ENCODE peak calls at places on chromosomes 1 and 21, in six cellular contexts. P is AG09319, T is WTC11, Z is astrocyte of the spinal cord, U is H9, H is endothelial cell. O is an unnamed sample.

GRCh38 chr1:156123356-156124196 is 9.1 kb downstream of the LMNA start:
- DNase-seq in H (peak; percentile 42), Z (peak; percentile 99), U (peak; percentile 94), T (peak; percentile 68), P (peak; percentile 97), O (peak; percentile 95)

GRCh38 chr21:41612674-41613250 is 104.8 kb upstream of the TMPRSS2 start:
- DNase-seq in Z (peak; percentile 95), T (peak; percentile 79), U (peak; percentile 77), H (peak; percentile 74), P (peak; percentile 97), O (no peak)

GRCh38 chr1:26851106-26851684 is 11.8 kb upstream of the SFN start:
- DNase-seq in U (no peak), H (no peak), P (no peak), T (no peak), Z (no peak), O (no peak)

GRCh38 chr1:116825400-116825734 is 71.1 kb downstream of the CD2 start:
- DNase-seq in P (no peak), H (no peak), U (no peak), Z (no peak), T (no peak), O (no peak)

GRCh38 chr1:222974496-222974895 is 159.7 kb downstream of the DISP1 start:
- DNase-seq in P (peak; percentile 86), T (no peak), H (no peak), Z (peak; percentile 87), U (no peak), O (no peak)

GRCh38 chr1:115170396-115170795 is 81.1 kb upstream of the TSPAN2 start:
- DNase-seq in Z (no peak), U (no peak), H (no peak), T (no peak), P (no peak), O (no peak)

GRCh38 chr1:36580524-36580923 is 97.8 kb upstream of the CSF3R start:
- DNase-seq in U (peak; percentile 52), T (peak; percentile 56), Z (no peak), H (no peak), P (no peak), O (no peak)

GRCh38 chr1:121522061-121522759 is 337.4 kb downstream of the SRGAP2C start:
- DNase-seq in H (no peak), T (no peak), Z (no peak), U (no peak), P (no peak), O (no peak)

GRCh38 chr1:203754455-203754864 is 10.5 kb upstream of the LAX1 start:
- DNase-seq in H (no peak), U (no peak), T (no peak), P (no peak), Z (no peak), O (no peak)

GRCh38 chr1:177209357-177209756 is 38.6 kb downstream of the BRINP2 start:
- DNase-seq in H (no peak), P (peak; percentile 99), T (no peak), U (no peak), Z (peak; percentile 95), O (no peak)

GRCh38 chr1:40873863-40874472 is 11.8 kb upstream of the CITED4 start:
- DNase-seq in T (no peak), P (no peak), U (no peak), Z (no peak), H (no peak), O (no peak)

GRCh38 chr1:67361646-67362045 is 54.0 kb downstream of the IL12RB2 start:
- DNase-seq in U (no peak), T (no peak), H (no peak), P (no peak), Z (no peak), O (no peak)

GRCh38 chr1:90434460-90434859 is 282.6 kb downstream of the BARHL2 start:
- DNase-seq in U (peak; percentile 44), T (peak; percentile 18), P (no peak), H (peak; percentile 7), Z (no peak), O (no peak)

GRCh38 chr1:28830814-28831213 is 18.8 kb downstream of the OPRD1 start:
- DNase-seq in T (no peak), H (no peak), U (no peak), Z (no peak), P (no peak), O (no peak)

GRCh38 chr1:237287876-237288517 is 246.0 kb downstream of the RYR2 start:
- DNase-seq in Z (no peak), P (no peak), U (peak; percentile 51), H (no peak), T (no peak), O (no peak)

GRCh38 chr1:31562707-31563360 is 13.5 kb upstream of the TINAGL1 start:
- DNase-seq in Z (no peak), U (peak; percentile 81), P (no peak), T (no peak), H (no peak), O (no peak)

GRCh38 chr1:24996456-24996855 is 66.4 kb upstream of the RUNX3 start:
- DNase-seq in P (no peak), U (no peak), Z (no peak), T (no peak), H (no peak), O (no peak)

GRCh38 chr1:9807541-9807940 is 16.2 kb downstream of the CLSTN1 start:
- DNase-seq in H (no peak), U (peak; percentile 55), Z (no peak), T (no peak), P (no peak), O (no peak)

GRCh38 chr1:36966242-36966641 is 68.1 kb downstream of the GRIK3 start:
- DNase-seq in T (peak; percentile 73), U (peak; percentile 58), P (no peak), H (peak; percentile 58), Z (no peak), O (no peak)

GRCh38 chr1:190679032-190679431 is 201.4 kb upstream of the BRINP3 start:
- DNase-seq in T (no peak), U (no peak), P (no peak), H (no peak), Z (no peak), O (no peak)

GRCh38 chr1:33519240-33519884 is 46.9 kb downstream of the ZSCAN20 start:
- DNase-seq in U (no peak), T (no peak), Z (no peak), P (no peak), H (no peak), O (no peak)

GRCh38 chr1:187236145-187236544 is 407.4 kb downstream of the PLA2G4A start:
- DNase-seq in Z (no peak), U (no peak), H (no peak), P (no peak), T (no peak), O (no peak)

GRCh38 chr1:27379564-27380132 is 3.5 kb downstream of the CD164L2 start:
- DNase-seq in T (no peak), Z (no peak), P (no peak), H (no peak), U (no peak), O (no peak)

GRCh38 chr1:224700915-224701531 is 84.9 kb downstream of the CNIH3 start:
- DNase-seq in H (peak; percentile 14), Z (no peak), P (no peak), T (peak; percentile 73), U (peak; percentile 73), O (no peak)

GRCh38 chr1:247415423-247416361 is at the start of gene NLRP3:
- DNase-seq in Z (no peak), U (peak; percentile 41), T (no peak), P (no peak), H (no peak), O (peak; percentile 80)

GRCh38 chr1:228145498-228146425 is 4.0 kb upstream of the GJC2 start:
- DNase-seq in U (no peak), Z (no peak), P (no peak), T (no peak), H (no peak), O (no peak)

GRCh38 chr1:193355654-193356053 is 169.2 kb upstream of the B3GALT2 start:
- DNase-seq in Z (no peak), U (no peak), T (no peak), P (no peak), H (no peak), O (no peak)

GRCh38 chr1:223411309-223411708 is 18.1 kb downstream of the CCDC185 start:
- DNase-seq in Z (peak; percentile 53), T (no peak), H (no peak), P (peak; percentile 32), U (no peak), O (no peak)

GRCh38 chr1:67052741-67053534 is 1.0 kb downstream of the SLC35D1 start:
- DNase-seq in U (peak; percentile 31), T (peak; percentile 16), Z (peak; percentile 46), H (peak; percentile 31), P (no peak), O (no peak)

GRCh38 chr1:41626616-41627375 is 142.3 kb upstream of the EDN2 start:
- DNase-seq in P (no peak), H (no peak), Z (no peak), U (peak; percentile 17), T (no peak), O (no peak)

GRCh38 chr1:11804666-11805453 is 904 bp downstream of the MTHFR start:
- DNase-seq in T (no peak), U (no peak), Z (peak; percentile 56), H (no peak), P (no peak), O (no peak)

GRCh38 chr1:118290571-118290970 is 105.5 kb upstream of the SPAG17 start:
- DNase-seq in T (no peak), P (no peak), Z (no peak), U (no peak), H (no peak), O (no peak)

GRCh38 chr1:190168893-190169292 is 308.8 kb downstream of the BRINP3 start:
- DNase-seq in T (no peak), H (no peak), U (no peak), Z (no peak), P (no peak), O (no peak)

DNA sequence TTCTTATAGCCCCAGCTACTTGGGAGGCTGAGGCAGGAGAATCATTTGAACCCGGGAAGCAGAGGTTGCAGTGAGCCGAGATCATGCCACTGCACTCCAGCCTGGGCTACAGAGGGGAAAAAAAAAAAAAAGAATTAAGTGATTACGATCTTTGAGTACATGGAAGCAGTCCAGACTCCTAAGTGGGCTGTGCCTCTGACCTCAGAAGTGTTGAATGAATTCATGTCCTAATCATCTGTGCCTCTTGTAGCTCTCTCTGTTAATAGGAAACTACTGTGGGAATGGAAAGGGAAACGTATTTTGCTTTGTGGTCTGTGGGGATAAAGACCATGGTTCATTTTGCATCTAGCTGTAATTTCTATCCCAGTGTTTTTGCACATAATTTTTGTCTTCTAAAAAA is 8.4 kb upstream of the IVNS1ABP start:
- DNase-seq in Z (no peak), H (no peak), T (no peak), P (no peak), U (no peak), O (no peak)
- TF ChIP-seq CTCF in Z (no peak), H (no peak), T (no peak), P (no peak), U (no peak), O (no peak)

GRCh38 chr1:159835862-159836518 is 9.3 kb downstream of the SLAMF8 start:
- DNase-seq in T (no peak), H (no peak), P (no peak), Z (no peak), U (no peak), O (no peak)
- TF ChIP-seq CTCF in T (no peak), H (no peak), P (no peak), Z (peak; percentile 28), U (peak; percentile 45), O (no peak)

GRCh38 chr1:87450615-87451209 is 122.0 kb downstream of the LMO4 start:
- DNase-seq in Z (no peak), U (peak; percentile 65), P (no peak), H (no peak), T (peak; percentile 43), O (no peak)
- TF ChIP-seq CTCF in Z (no peak), U (peak; percentile 51), P (no peak), H (no peak), T (no peak), O (no peak)

GRCh38 chr1:57061369-57061768 is 95.6 kb upstream of the C8B start:
- DNase-seq in P (peak; percentile 15), U (no peak), H (no peak), T (no peak), Z (no peak), O (no peak)
- TF ChIP-seq CTCF in P (peak; percentile 18), U (no peak), H (no peak), T (no peak), Z (no peak), O (no peak)